ENCODE peak calls at places on chromosomes 6 and 20, in eight cellular contexts. One of them, this sample, is unnamed.

GRCh38 chr6:156905801-156906200 is 128.6 kb downstream of the ARID1B start:
- DNase-seq in T-helper 2 cell: no peak
- DNase-seq in HT-29: no peak
- DNase-seq in SW480: no peak
- DNase-seq in KBM-7: no peak
- DNase-seq in cardiac fibroblast: no peak
- DNase-seq in effector memory CD4-positive, alpha-beta T cell: no peak
- DNase-seq in RWPE1: no peak
- DNase-seq in this sample: no peak

GRCh38 chr6:26089272-26089671 is 2.0 kb downstream of the HFE start:
- DNase-seq in T-helper 2 cell: no peak
- DNase-seq in HT-29: no peak
- DNase-seq in SW480: no peak
- DNase-seq in KBM-7: no peak
- DNase-seq in cardiac fibroblast: peak
- DNase-seq in effector memory CD4-positive, alpha-beta T cell: no peak
- DNase-seq in RWPE1: no peak
- DNase-seq in this sample: no peak

GRCh38 chr6:142874676-142875075 is 70.3 kb downstream of the HIVEP2 start:
- DNase-seq in T-helper 2 cell: no peak
- DNase-seq in HT-29: peak
- DNase-seq in SW480: no peak
- DNase-seq in KBM-7: no peak
- DNase-seq in cardiac fibroblast: no peak
- DNase-seq in effector memory CD4-positive, alpha-beta T cell: no peak
- DNase-seq in RWPE1: no peak
- DNase-seq in this sample: no peak

GRCh38 chr20:14845199-14846160 is 508.1 kb upstream of the FLRT3 start:
- DNase-seq in T-helper 2 cell: no peak
- DNase-seq in HT-29: no peak
- DNase-seq in SW480: no peak
- DNase-seq in KBM-7: no peak
- DNase-seq in cardiac fibroblast: no peak
- DNase-seq in effector memory CD4-positive, alpha-beta T cell: no peak
- DNase-seq in RWPE1: peak
- DNase-seq in this sample: no peak

GRCh38 chr6:170187669-170188566 is 103.0 kb downstream of the DLL1 start:
- DNase-seq in T-helper 2 cell: no peak
- DNase-seq in HT-29: no peak
- DNase-seq in SW480: no peak
- DNase-seq in KBM-7: no peak
- DNase-seq in cardiac fibroblast: no peak
- DNase-seq in effector memory CD4-positive, alpha-beta T cell: no peak
- DNase-seq in RWPE1: no peak
- DNase-seq in this sample: no peak

GRCh38 chr6:44779130-44779826 is 391.8 kb downstream of the CDC5L start:
- DNase-seq in T-helper 2 cell: no peak
- DNase-seq in HT-29: no peak
- DNase-seq in SW480: no peak
- DNase-seq in KBM-7: no peak
- DNase-seq in cardiac fibroblast: no peak
- DNase-seq in effector memory CD4-positive, alpha-beta T cell: no peak
- DNase-seq in RWPE1: no peak
- DNase-seq in this sample: no peak

GRCh38 chr20:48770700-48771099 is 57.1 kb downstream of the PREX1 start:
- DNase-seq in T-helper 2 cell: no peak
- DNase-seq in HT-29: no peak
- DNase-seq in SW480: no peak
- DNase-seq in KBM-7: no peak
- DNase-seq in cardiac fibroblast: no peak
- DNase-seq in effector memory CD4-positive, alpha-beta T cell: no peak
- DNase-seq in RWPE1: no peak
- DNase-seq in this sample: no peak

GRCh38 chr6:104784884-104785283 is 74.8 kb downstream of the HACE1 start:
- DNase-seq in T-helper 2 cell: no peak
- DNase-seq in HT-29: no peak
- DNase-seq in SW480: no peak
- DNase-seq in KBM-7: peak
- DNase-seq in cardiac fibroblast: peak
- DNase-seq in effector memory CD4-positive, alpha-beta T cell: no peak
- DNase-seq in RWPE1: no peak
- DNase-seq in this sample: no peak

GRCh38 chr20:61044499-61044898 is 207.6 kb upstream of the CDH4 start:
- DNase-seq in T-helper 2 cell: no peak
- DNase-seq in HT-29: peak
- DNase-seq in SW480: no peak
- DNase-seq in KBM-7: no peak
- DNase-seq in cardiac fibroblast: no peak
- DNase-seq in effector memory CD4-positive, alpha-beta T cell: no peak
- DNase-seq in RWPE1: no peak
- DNase-seq in this sample: no peak

GRCh38 chr20:967796-968742 is 34.0 kb downstream of the RSPO4 start:
- DNase-seq in T-helper 2 cell: no peak
- DNase-seq in HT-29: peak
- DNase-seq in SW480: peak
- DNase-seq in KBM-7: peak
- DNase-seq in cardiac fibroblast: peak
- DNase-seq in effector memory CD4-positive, alpha-beta T cell: no peak
- DNase-seq in RWPE1: peak
- DNase-seq in this sample: no peak

GRCh38 chr6:15882345-15882744 is 219.5 kb upstream of the DTNBP1 start:
- DNase-seq in T-helper 2 cell: no peak
- DNase-seq in HT-29: no peak
- DNase-seq in SW480: no peak
- DNase-seq in KBM-7: no peak
- DNase-seq in cardiac fibroblast: no peak
- DNase-seq in effector memory CD4-positive, alpha-beta T cell: no peak
- DNase-seq in RWPE1: no peak
- DNase-seq in this sample: no peak

GRCh38 chr20:62234346-62234745 is 4.0 kb upstream of the OSBPL2 start:
- DNase-seq in T-helper 2 cell: no peak
- DNase-seq in HT-29: no peak
- DNase-seq in SW480: no peak
- DNase-seq in KBM-7: no peak
- DNase-seq in cardiac fibroblast: no peak
- DNase-seq in effector memory CD4-positive, alpha-beta T cell: no peak
- DNase-seq in RWPE1: no peak
- DNase-seq in this sample: no peak

GRCh38 chr20:58623579-58624473 is 27.3 kb upstream of the STX16 start:
- DNase-seq in T-helper 2 cell: no peak
- DNase-seq in HT-29: peak
- DNase-seq in SW480: peak
- DNase-seq in KBM-7: no peak
- DNase-seq in cardiac fibroblast: peak
- DNase-seq in effector memory CD4-positive, alpha-beta T cell: no peak
- DNase-seq in RWPE1: peak
- DNase-seq in this sample: no peak

GRCh38 chr6:21856096-21856825 is 262.7 kb downstream of the SOX4 start:
- DNase-seq in T-helper 2 cell: no peak
- DNase-seq in HT-29: no peak
- DNase-seq in SW480: no peak
- DNase-seq in KBM-7: no peak
- DNase-seq in cardiac fibroblast: peak
- DNase-seq in effector memory CD4-positive, alpha-beta T cell: no peak
- DNase-seq in RWPE1: peak
- DNase-seq in this sample: no peak

GRCh38 chr6:1395941-1396908 is 6.8 kb downstream of the FOXF2 start:
- DNase-seq in T-helper 2 cell: no peak
- DNase-seq in HT-29: no peak
- DNase-seq in SW480: no peak
- DNase-seq in KBM-7: no peak
- DNase-seq in cardiac fibroblast: no peak
- DNase-seq in effector memory CD4-positive, alpha-beta T cell: no peak
- DNase-seq in RWPE1: no peak
- DNase-seq in this sample: no peak

GRCh38 chr6:25706314-25707014 is 48.1 kb upstream of the SLC17A4 start:
- DNase-seq in T-helper 2 cell: no peak
- DNase-seq in HT-29: no peak
- DNase-seq in SW480: no peak
- DNase-seq in KBM-7: no peak
- DNase-seq in cardiac fibroblast: peak
- DNase-seq in effector memory CD4-positive, alpha-beta T cell: no peak
- DNase-seq in RWPE1: no peak
- DNase-seq in this sample: no peak

GRCh38 chr20:33169176-33169794 is 1.3 kb downstream of the BPIFA2 start:
- DNase-seq in T-helper 2 cell: no peak
- DNase-seq in HT-29: peak
- DNase-seq in SW480: no peak
- DNase-seq in KBM-7: peak
- DNase-seq in cardiac fibroblast: no peak
- DNase-seq in effector memory CD4-positive, alpha-beta T cell: no peak
- DNase-seq in RWPE1: no peak
- DNase-seq in this sample: no peak

GRCh38 chr6:29989211-29989610 is 46.9 kb downstream of the HLA-A start:
- DNase-seq in T-helper 2 cell: no peak
- DNase-seq in HT-29: no peak
- DNase-seq in SW480: no peak
- DNase-seq in KBM-7: no peak
- DNase-seq in cardiac fibroblast: no peak
- DNase-seq in effector memory CD4-positive, alpha-beta T cell: no peak
- DNase-seq in RWPE1: no peak
- DNase-seq in this sample: no peak

GRCh38 chr6:136753624-136754023 is 38.7 kb downstream of the MAP3K5 start:
- DNase-seq in T-helper 2 cell: peak
- DNase-seq in HT-29: no peak
- DNase-seq in SW480: no peak
- DNase-seq in KBM-7: no peak
- DNase-seq in cardiac fibroblast: no peak
- DNase-seq in effector memory CD4-positive, alpha-beta T cell: peak
- DNase-seq in RWPE1: no peak
- DNase-seq in this sample: peak

GRCh38 chr6:155194399-155194798 is 69.4 kb upstream of the CLDN20 start:
- DNase-seq in T-helper 2 cell: no peak
- DNase-seq in HT-29: no peak
- DNase-seq in SW480: no peak
- DNase-seq in KBM-7: no peak
- DNase-seq in cardiac fibroblast: no peak
- DNase-seq in effector memory CD4-positive, alpha-beta T cell: no peak
- DNase-seq in RWPE1: no peak
- DNase-seq in this sample: no peak

GRCh38 chr6:136723780-136724179 is 68.5 kb downstream of the MAP3K5 start:
- DNase-seq in T-helper 2 cell: no peak
- DNase-seq in HT-29: peak
- DNase-seq in SW480: peak
- DNase-seq in KBM-7: peak
- DNase-seq in cardiac fibroblast: no peak
- DNase-seq in effector memory CD4-positive, alpha-beta T cell: no peak
- DNase-seq in RWPE1: no peak
- DNase-seq in this sample: peak

GRCh38 chr20:48949304-48950170 is 28.0 kb downstream of the ARFGEF2 start:
- DNase-seq in T-helper 2 cell: no peak
- DNase-seq in HT-29: no peak
- DNase-seq in SW480: no peak
- DNase-seq in KBM-7: peak
- DNase-seq in cardiac fibroblast: no peak
- DNase-seq in effector memory CD4-positive, alpha-beta T cell: no peak
- DNase-seq in RWPE1: no peak
- DNase-seq in this sample: no peak

GRCh38 chr6:142913036-142913510 is 31.9 kb downstream of the HIVEP2 start:
- DNase-seq in T-helper 2 cell: no peak
- DNase-seq in HT-29: no peak
- DNase-seq in SW480: no peak
- DNase-seq in KBM-7: no peak
- DNase-seq in cardiac fibroblast: no peak
- DNase-seq in effector memory CD4-positive, alpha-beta T cell: no peak
- DNase-seq in RWPE1: no peak
- DNase-seq in this sample: no peak

GRCh38 chr6:79468587-79468986 is 68.6 kb downstream of the LCA5 start:
- DNase-seq in T-helper 2 cell: no peak
- DNase-seq in HT-29: no peak
- DNase-seq in SW480: no peak
- DNase-seq in KBM-7: no peak
- DNase-seq in cardiac fibroblast: no peak
- DNase-seq in effector memory CD4-positive, alpha-beta T cell: no peak
- DNase-seq in RWPE1: no peak
- DNase-seq in this sample: no peak

GRCh38 chr6:137076277-137077068 is 31.7 kb upstream of the IL20RA start:
- DNase-seq in T-helper 2 cell: peak
- DNase-seq in HT-29: peak
- DNase-seq in SW480: peak
- DNase-seq in KBM-7: peak
- DNase-seq in cardiac fibroblast: peak
- DNase-seq in effector memory CD4-positive, alpha-beta T cell: peak
- DNase-seq in RWPE1: peak
- DNase-seq in this sample: peak

GRCh38 chr20:53879048-53879684 is 191.2 kb downstream of the BCAS1 start:
- DNase-seq in T-helper 2 cell: no peak
- DNase-seq in HT-29: no peak
- DNase-seq in SW480: no peak
- DNase-seq in KBM-7: no peak
- DNase-seq in cardiac fibroblast: no peak
- DNase-seq in effector memory CD4-positive, alpha-beta T cell: no peak
- DNase-seq in RWPE1: no peak
- DNase-seq in this sample: no peak

GRCh38 chr6:159234102-159234553 is 64.9 kb downstream of the FNDC1 start:
- DNase-seq in T-helper 2 cell: no peak
- DNase-seq in HT-29: no peak
- DNase-seq in SW480: no peak
- DNase-seq in KBM-7: no peak
- DNase-seq in cardiac fibroblast: no peak
- DNase-seq in effector memory CD4-positive, alpha-beta T cell: no peak
- DNase-seq in RWPE1: no peak
- DNase-seq in this sample: no peak

GRCh38 chr6:169839898-169840631 is 88.6 kb downstream of the ERMARD start:
- DNase-seq in T-helper 2 cell: no peak
- DNase-seq in HT-29: no peak
- DNase-seq in SW480: no peak
- DNase-seq in KBM-7: no peak
- DNase-seq in cardiac fibroblast: no peak
- DNase-seq in effector memory CD4-positive, alpha-beta T cell: no peak
- DNase-seq in RWPE1: no peak
- DNase-seq in this sample: no peak

GRCh38 chr6:139508576-139508975 is 134.1 kb upstream of the CITED2 start:
- DNase-seq in T-helper 2 cell: no peak
- DNase-seq in HT-29: no peak
- DNase-seq in SW480: no peak
- DNase-seq in KBM-7: no peak
- DNase-seq in cardiac fibroblast: no peak
- DNase-seq in effector memory CD4-positive, alpha-beta T cell: no peak
- DNase-seq in RWPE1: no peak
- DNase-seq in this sample: no peak

GRCh38 chr20:431012-431904 is 23.2 kb downstream of the RBCK1 start:
- DNase-seq in T-helper 2 cell: no peak
- DNase-seq in HT-29: peak
- DNase-seq in SW480: peak
- DNase-seq in KBM-7: peak
- DNase-seq in cardiac fibroblast: peak
- DNase-seq in effector memory CD4-positive, alpha-beta T cell: no peak
- DNase-seq in RWPE1: peak
- DNase-seq in this sample: no peak

GRCh38 chr6:323730-324088 is 31.4 kb downstream of the DUSP22 start:
- DNase-seq in T-helper 2 cell: no peak
- DNase-seq in HT-29: no peak
- DNase-seq in SW480: no peak
- DNase-seq in KBM-7: no peak
- DNase-seq in cardiac fibroblast: no peak
- DNase-seq in effector memory CD4-positive, alpha-beta T cell: no peak
- DNase-seq in RWPE1: no peak
- DNase-seq in this sample: no peak

GRCh38 chr6:21554286-21554685 is 39.3 kb upstream of the SOX4 start:
- DNase-seq in T-helper 2 cell: no peak
- DNase-seq in HT-29: no peak
- DNase-seq in SW480: no peak
- DNase-seq in KBM-7: no peak
- DNase-seq in cardiac fibroblast: no peak
- DNase-seq in effector memory CD4-positive, alpha-beta T cell: no peak
- DNase-seq in RWPE1: no peak
- DNase-seq in this sample: no peak

GRCh38 chr6:150334790-150335783 is 33.7 kb upstream of the IYD start:
- DNase-seq in T-helper 2 cell: peak
- DNase-seq in HT-29: peak
- DNase-seq in SW480: peak
- DNase-seq in KBM-7: peak
- DNase-seq in cardiac fibroblast: peak
- DNase-seq in effector memory CD4-positive, alpha-beta T cell: no peak
- DNase-seq in RWPE1: peak
- DNase-seq in this sample: no peak

GRCh38 chr6:136526196-136526930 is 23.9 kb downstream of the MAP7 start:
- DNase-seq in T-helper 2 cell: no peak
- DNase-seq in HT-29: peak
- DNase-seq in SW480: no peak
- DNase-seq in KBM-7: peak
- DNase-seq in cardiac fibroblast: peak
- DNase-seq in effector memory CD4-positive, alpha-beta T cell: no peak
- DNase-seq in RWPE1: no peak
- DNase-seq in this sample: peak

This sample was measured in effector CD4-positive, alpha-beta T cell.